ENCODE peak calls at places on chromosomes 6 and 20, in five cellular contexts. O is D341Med, I is upper lobe of right lung, M is GM06990, J is AG08395. B is an unnamed sample.

GRCh38 chr6:83868639-83869038 is 9.2 kb downstream of the CYB5R4 start:
- DNase-seq in M (no peak), J (peak), O (no peak), I (no peak), B (no peak)

GRCh38 chr6:37432916-37433656 is at the start of gene CMTR1:
- DNase-seq in M (peak), I (peak), O (peak), J (peak), B (peak)

GRCh38 chr6:3438190-3439167 is 18.4 kb downstream of the SLC22A23 start:
- DNase-seq in I (no peak), O (peak), M (no peak), J (no peak), B (no peak)

GRCh38 chr6:7042056-7042653 is 65.6 kb upstream of the RREB1 start:
- DNase-seq in I (no peak), O (no peak), M (no peak), J (no peak), B (no peak)

GRCh38 chr6:106162926-106163325 is 76.8 kb downstream of the PRDM1 start:
- DNase-seq in I (no peak), M (no peak), O (no peak), J (no peak), B (no peak)

GRCh38 chr20:62766716-62767115 is 29.6 kb upstream of the MRGBP start:
- DNase-seq in I (no peak), O (no peak), J (no peak), M (no peak), B (no peak)

GRCh38 chr6:53376661-53377226 is 28.0 kb upstream of the ELOVL5 start:
- DNase-seq in O (no peak), I (no peak), J (no peak), M (no peak), B (no peak)

GRCh38 chr6:169839898-169840631 is 88.6 kb downstream of the ERMARD start:
- DNase-seq in M (no peak), O (no peak), I (peak), J (no peak), B (no peak)

GRCh38 chr20:53917145-53918009 is 153.0 kb downstream of the BCAS1 start:
- DNase-seq in I (no peak), M (no peak), J (peak), O (no peak), B (peak)

GRCh38 chr6:26235240-26235730 is 129.7 kb upstream of the BTN3A2 start:
- DNase-seq in J (no peak), O (no peak), I (no peak), M (peak), B (peak)

GRCh38 chr6:150072201-150072600 is 3.3 kb upstream of the ULBP3 start:
- DNase-seq in I (peak), O (peak), M (no peak), J (peak), B (peak)

GRCh38 chr6:87887266-87887665 is 160.4 kb upstream of the SPACA1 start:
- DNase-seq in J (no peak), M (no peak), O (no peak), I (no peak), B (no peak)

GRCh38 chr6:157772820-157773219 is 50.2 kb upstream of the SNX9 start:
- DNase-seq in M (no peak), I (no peak), O (no peak), J (no peak), B (no peak)

GRCh38 chr20:61719691-61720347 is 345.9 kb downstream of the TAF4 start:
- DNase-seq in M (no peak), I (no peak), O (no peak), J (no peak), B (no peak)

GRCh38 chr6:104472245-104472644 is 387.5 kb downstream of the HACE1 start:
- DNase-seq in I (no peak), J (no peak), O (no peak), M (no peak), B (no peak)

GRCh38 chr6:158050955-158051354 is 69.3 kb downstream of the SYNJ2 start:
- DNase-seq in M (no peak), J (peak), O (no peak), I (no peak), B (no peak)

GRCh38 chr6:7129784-7130569 is 22.2 kb downstream of the RREB1 start:
- DNase-seq in I (peak), O (no peak), M (no peak), J (peak), B (no peak)

GRCh38 chr20:35173576-35174192 is 1.8 kb downstream of the PROCR start:
- DNase-seq in J (no peak), I (no peak), O (no peak), M (no peak), B (no peak)

GRCh38 chr6:96991618-96992355 is 67.3 kb downstream of the KLHL32 start:
- DNase-seq in I (no peak), J (no peak), O (no peak), M (no peak), B (no peak)

GRCh38 chr6:5679696-5680494 is 326.8 kb downstream of the NRN1 start:
- DNase-seq in J (no peak), O (no peak), M (no peak), I (no peak), B (no peak)

GRCh38 chr6:107235521-107235920 is 120.2 kb upstream of the BEND3 start:
- DNase-seq in I (no peak), J (no peak), O (no peak), M (no peak), B (no peak)

GRCh38 chr6:47044418-47044817 is 2.3 kb upstream of the ADGRF1 start:
- DNase-seq in M (no peak), I (no peak), J (no peak), O (no peak), B (peak)

GRCh38 chr20:15220009-15220656 is 882.7 kb upstream of the FLRT3 start:
- DNase-seq in I (no peak), M (no peak), O (no peak), J (peak), B (no peak)

GRCh38 chr6:112282217-112282616 is 27.9 kb upstream of the LAMA4 start:
- DNase-seq in M (no peak), I (no peak), J (peak), O (no peak), B (no peak)

GRCh38 chr6:75850026-75850385 is 101.0 kb downstream of the MYO6 start:
- DNase-seq in I (no peak), M (no peak), O (no peak), J (no peak), B (no peak)

GRCh38 chr6:52598123-52598823 is 21.4 kb upstream of the TRAM2 start:
- DNase-seq in O (peak), I (no peak), M (no peak), J (peak), B (peak)

GRCh38 chr6:151847064-151847463 is 39.6 kb downstream of the ESR1 start:
- DNase-seq in J (peak), M (no peak), O (no peak), I (no peak), B (peak)

B was measured in GM12865.